ENCODE peak calls at places on chromosomes 7 and 10, in seven cellular contexts. W, K, F, D, X, E and U are unnamed samples.
A peak's percentile ranks its signal among the peaks of the same experiment; 100 is the strongest.

GRCh38 chr7:147188485-147188884 is 1071.9 kb downstream of the CNTNAP2 start:
- DNase-seq in K (no peak), F (no peak), D (no peak), X (no peak), E (no peak), W (no peak), U (no peak)

GRCh38 chr7:2572101-2572842 is 13.5 kb downstream of the IQCE start:
- DNase-seq in D (no peak), F (peak; percentile 41), W (peak; percentile 44), E (no peak), K (peak; percentile 82), X (peak; percentile 79), U (no peak)

GRCh38 chr7:15628876-15629275 is 57.6 kb downstream of the MEOX2 start:
- DNase-seq in W (no peak), X (no peak), K (peak; percentile 3), E (no peak), D (no peak), F (no peak), U (no peak)

GRCh38 chr7:53094827-53095226 is 59.4 kb downstream of the POM121L12 start:
- DNase-seq in W (no peak), X (peak; percentile 73), F (no peak), D (no peak), K (no peak), E (no peak), U (no peak)

GRCh38 chr10:59809644-59809974 is 56.4 kb upstream of the MRLN start:
- DNase-seq in F (no peak), E (no peak), D (no peak), K (no peak), W (no peak), X (no peak), U (no peak)

GRCh38 chr7:42194218-42194617 is 42.8 kb downstream of the GLI3 start:
- DNase-seq in K (no peak), D (no peak), F (no peak), W (no peak), X (no peak), E (no peak), U (no peak)

GRCh38 chr7:129886818-129887186 is 66.0 kb downstream of the UBE2H start:
- DNase-seq in X (no peak), E (no peak), F (no peak), D (no peak), K (no peak), W (no peak), U (no peak)

GRCh38 chr7:144255471-144255897 is 9.1 kb downstream of the OR2A7 start:
- DNase-seq in X (peak; percentile 0), W (peak; percentile 77), F (no peak), K (no peak), D (no peak), E (peak; percentile 20), U (no peak)

GRCh38 chr7:108484137-108484536 is 27.9 kb upstream of the NRCAM start:
- DNase-seq in K (no peak), W (no peak), D (no peak), E (no peak), X (no peak), F (no peak), U (no peak)

GRCh38 chr10:131065673-131066331 is 245.7 kb downstream of the TCERG1L start:
- DNase-seq in W (peak; percentile 88), K (no peak), E (peak; percentile 36), D (no peak), F (no peak), X (no peak), U (no peak)

GRCh38 chr10:47325303-47326291 is 3.3 kb downstream of the GDF2 start:
- DNase-seq in E (no peak), D (no peak), X (no peak), W (no peak), F (no peak), K (no peak), U (no peak)

GRCh38 chr7:27098493-27099223 is 2.9 kb upstream of the HOXA1 start:
- DNase-seq in E (no peak), K (peak; percentile 80), D (no peak), X (peak; percentile 61), W (peak; percentile 71), F (no peak), U (peak; percentile 42)

GRCh38 chr7:26599982-26600381 is 264.4 kb downstream of the SKAP2 start:
- DNase-seq in D (no peak), X (no peak), K (no peak), E (no peak), F (no peak), W (no peak), U (no peak)

GRCh38 chr10:43156590-43157340 is 18.5 kb downstream of the CSGALNACT2 start:
- DNase-seq in W (no peak), F (no peak), E (no peak), X (no peak), K (no peak), D (no peak), U (no peak)

GRCh38 chr10:102135956-102136526 is 3.2 kb downstream of the PPRC1 start:
- DNase-seq in K (no peak), W (no peak), E (no peak), D (no peak), F (no peak), X (no peak), U (no peak)

GRCh38 chr10:59678884-59679301 is 30.8 kb downstream of the SLC16A9 start:
- DNase-seq in F (peak; percentile 7), D (no peak), K (no peak), W (peak; percentile 55), E (no peak), X (no peak), U (no peak)

GRCh38 chr10:114391599-114391998 is 12.7 kb downstream of the AFAP1L2 start:
- DNase-seq in D (no peak), X (no peak), W (no peak), F (no peak), K (no peak), E (no peak), U (no peak)

GRCh38 chr7:101200862-101201599 is at the start of gene MOGAT3:
- DNase-seq in E (peak; percentile 58), W (no peak), D (no peak), X (no peak), K (no peak), F (no peak), U (no peak)

GRCh38 chr10:88840104-88840503 is 11.5 kb downstream of the ANKRD22 start:
- DNase-seq in W (no peak), E (no peak), X (no peak), D (no peak), K (no peak), F (no peak), U (no peak)
- H3K18ac ChIP-seq in W (no peak overlapping the region), E (no peak overlapping the region), X (no peak overlapping the region), D (no peak overlapping the region), K (no peak overlapping the region), F (no peak overlapping the region), U (no peak overlapping the region)

DNA sequence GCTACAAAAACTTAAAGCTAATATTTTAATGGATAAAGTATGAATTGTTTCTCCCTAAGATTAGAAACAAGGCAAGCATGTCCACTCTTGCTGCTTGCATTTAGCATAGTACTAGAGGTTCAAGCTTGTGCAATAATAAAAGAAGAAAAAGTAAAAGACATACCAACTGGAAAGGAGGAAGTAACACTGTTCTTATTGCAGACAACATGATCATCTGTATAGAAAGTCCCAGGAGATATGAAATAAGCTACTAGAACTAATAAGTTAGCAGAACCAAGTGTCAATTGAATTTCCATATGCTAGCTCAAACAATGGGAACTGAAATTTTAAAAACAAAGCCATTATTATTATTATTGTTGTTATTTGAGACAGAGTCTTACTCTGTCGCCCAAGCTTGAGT is 20.0 kb upstream of the RABGEF1 start:
- DNase-seq in E (no peak), W (no peak), X (no peak), D (no peak), F (no peak), K (no peak), U (no peak)
- H3K23ac ChIP-seq in E (no peak overlapping the region), W (no peak overlapping the region), X (no peak overlapping the region), D (no peak overlapping the region), F (no peak overlapping the region), K (no peak overlapping the region), U (no peak overlapping the region)

GRCh38 chr10:77687621-77688020 is 50.0 kb upstream of the KCNMA1 start:
- DNase-seq in E (no peak), W (peak; percentile 13), X (no peak), K (no peak), F (no peak), D (peak; percentile 46), U (no peak)
- H3K18ac ChIP-seq in E (no peak overlapping the region), W (no peak overlapping the region), X (no peak overlapping the region), K (no peak overlapping the region), F (no peak overlapping the region), D (no peak overlapping the region), U (no peak overlapping the region)

DNA sequence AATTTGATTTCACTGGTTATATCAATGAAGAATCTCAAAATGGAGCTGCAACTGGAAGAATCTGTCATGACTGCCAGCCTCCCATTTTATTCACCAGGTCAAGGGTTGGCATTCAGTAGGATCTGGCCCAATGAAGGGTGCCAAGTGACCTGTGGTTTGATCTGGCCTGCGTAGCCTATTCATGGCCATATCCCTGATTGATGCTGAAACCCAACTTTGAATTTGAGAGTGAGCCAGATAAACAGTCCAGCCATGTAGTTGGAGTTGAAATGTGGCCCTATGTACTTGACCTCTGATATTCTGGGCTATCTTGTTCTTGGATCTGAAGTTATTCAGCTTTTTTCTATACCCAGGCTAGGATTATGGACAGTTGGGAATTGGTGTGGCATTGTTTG is 1.5 kb downstream of the MKLN1 start:
- DNase-seq in D (no peak), F (no peak), E (no peak), W (no peak), K (no peak), X (peak; percentile 21), U (no peak)
- H3K23ac ChIP-seq in D (no peak overlapping the region), F (no peak overlapping the region), E (no peak overlapping the region), W (no peak overlapping the region), K (peak overlapping the region; percentile 82), X (no peak overlapping the region), U (no peak overlapping the region)

GRCh38 chr10:52059089-52059488 is 255.0 kb upstream of the DKK1 start:
- DNase-seq in K (peak; percentile 1), D (no peak), X (no peak), E (no peak), F (no peak), W (no peak), U (no peak)
- H3K18ac ChIP-seq in K (no peak overlapping the region), D (no peak overlapping the region), X (no peak overlapping the region), E (no peak overlapping the region), F (no peak overlapping the region), W (no peak overlapping the region), U (no peak overlapping the region)

DNA sequence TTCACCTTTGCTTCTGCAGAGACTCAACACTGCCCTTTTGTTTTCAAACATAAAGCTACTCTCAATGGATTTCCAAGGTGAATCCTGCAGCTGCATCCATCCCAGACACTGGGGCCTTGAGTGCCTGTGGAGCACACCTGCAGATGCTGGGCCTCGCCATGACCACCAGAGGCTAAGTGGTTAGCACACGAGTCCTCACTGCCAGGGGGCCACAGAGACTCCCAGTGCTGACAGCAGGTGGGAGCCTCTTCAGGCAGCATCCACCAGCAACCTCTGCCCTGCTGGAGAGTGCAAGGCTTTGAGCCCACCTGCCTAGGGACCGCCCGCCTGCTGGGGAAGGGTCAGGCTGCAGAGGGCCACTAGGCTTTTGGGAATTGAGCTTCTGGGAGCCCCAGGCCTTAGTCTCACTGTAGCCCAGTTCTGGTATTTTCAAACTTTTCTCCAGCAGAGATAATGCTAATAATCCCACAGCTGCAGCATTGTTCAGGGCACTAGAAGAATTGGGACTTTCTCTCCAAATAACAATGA is 9.4 kb upstream of the HPS1 start:
- DNase-seq in F (no peak), E (peak; percentile 46), K (no peak), D (no peak), X (no peak), W (no peak), U (no peak)
- H3K23ac ChIP-seq in F (no peak overlapping the region), E (no peak overlapping the region), K (no peak overlapping the region), D (no peak overlapping the region), X (no peak overlapping the region), W (no peak overlapping the region), U (no peak overlapping the region)

GRCh38 chr7:28408105-28408973 is 4.0 kb upstream of the CREB5 start:
- DNase-seq in W (peak; percentile 77), D (peak; percentile 64), F (peak; percentile 53), K (peak; percentile 81), X (peak; percentile 87), E (peak; percentile 62), U (peak; percentile 32)
- H3K18ac ChIP-seq in W (no peak overlapping the region), D (no peak overlapping the region), F (no peak overlapping the region), K (peak overlapping the region; percentile 23), X (peak overlapping the region; percentile 54), E (no peak overlapping the region), U (peak overlapping the region; percentile 5)